ENCODE peak calls at places on chromosomes 13 and 19, in seven cellular contexts. K, B, Z, C, I, P and N are unnamed samples.

GRCh38 chr13:77233159-77233558 is 93.7 kb downstream of the MYCBP2 start:
- DNase-seq in K (no peak), B (no peak), Z (no peak), C (no peak), I (no peak), P (no peak), N (no peak)

GRCh38 chr13:112953591-112954487 is 15.2 kb upstream of the MCF2L start:
- DNase-seq in K (no peak), B (no peak), Z (no peak), C (no peak), I (no peak), P (no peak), N (no peak)

GRCh38 chr19:32287811-32288227 is 57.6 kb upstream of the ZNF507 start:
- DNase-seq in K (peak; percentile 65), B (peak; percentile 75), Z (no peak), C (peak; percentile 63), I (no peak), P (no peak), N (peak; percentile 66)

GRCh38 chr13:27637289-27637626 is 15.6 kb downstream of the POLR1D start:
- DNase-seq in K (no peak), B (no peak), Z (no peak), C (peak; percentile 29), I (no peak), P (no peak), N (no peak)

GRCh38 chr13:71876648-71877279 is 9.8 kb upstream of the DACH1 start:
- DNase-seq in K (no peak), B (no peak), Z (no peak), C (peak; percentile 76), I (no peak), P (no peak), N (no peak)

GRCh38 chr19:42059196-42059595 is 10.8 kb downstream of the GRIK5 start:
- DNase-seq in K (no peak), B (no peak), Z (no peak), C (no peak), I (no peak), P (no peak), N (no peak)

GRCh38 chr13:46496086-46496485 is 56.9 kb upstream of the LRCH1 start:
- DNase-seq in K (no peak), B (no peak), Z (no peak), C (no peak), I (no peak), P (no peak), N (no peak)

GRCh38 chr19:46904114-46905060 is 43.6 kb downstream of the ARHGAP35 start:
- DNase-seq in K (no peak), B (peak; percentile 94), Z (no peak), C (peak; percentile 17), I (no peak), P (no peak), N (peak; percentile 61)

GRCh38 chr13:30837227-30838159 is 68.6 kb upstream of the MEDAG start:
- DNase-seq in K (no peak), B (no peak), Z (no peak), C (no peak), I (no peak), P (no peak), N (no peak)

GRCh38 chr19:41906916-41907680 is 21.2 kb downstream of the ERFL start:
- DNase-seq in K (no peak), B (no peak), Z (no peak), C (no peak), I (no peak), P (no peak), N (no peak)

GRCh38 chr19:17209126-17210036 is 5.8 kb upstream of the USE1 start:
- DNase-seq in K (peak; percentile 77), B (peak; percentile 54), Z (no peak), C (peak; percentile 30), I (no peak), P (no peak), N (no peak)

GRCh38 chr19:1016647-1017114 is 4.2 kb downstream of the TMEM259 start:
- DNase-seq in K (no peak), B (no peak), Z (no peak), C (no peak), I (no peak), P (no peak), N (no peak)

GRCh38 chr13:24998433-24998832 is 97.5 kb upstream of the PABPC3 start:
- DNase-seq in K (no peak), B (no peak), Z (no peak), C (no peak), I (no peak), P (no peak), N (no peak)

GRCh38 chr13:99419591-99420243 is 81.6 kb upstream of the TM9SF2 start:
- DNase-seq in K (no peak), B (no peak), Z (no peak), C (no peak), I (peak; percentile 32), P (no peak), N (no peak)

GRCh38 chr13:101751488-101751887 is 299.0 kb downstream of the ITGBL1 start:
- DNase-seq in K (no peak), B (peak; percentile 93), Z (peak; percentile 67), C (peak; percentile 99), I (no peak), P (peak; percentile 17), N (no peak)

GRCh38 chr19:1324792-1325567 is 39.3 kb downstream of the EFNA2 start:
- DNase-seq in K (peak; percentile 12), B (peak; percentile 78), Z (peak; percentile 50), C (peak; percentile 86), I (no peak), P (peak; percentile 12), N (no peak)

GRCh38 chr13:43433691-43434121 is 353.1 kb downstream of the ENOX1 start:
- DNase-seq in K (no peak), B (peak; percentile 88), Z (no peak), C (no peak), I (no peak), P (no peak), N (no peak)

GRCh38 chr19:7716762-7717161 is 14.8 kb upstream of the FCER2 start:
- DNase-seq in K (no peak), B (no peak), Z (no peak), C (no peak), I (no peak), P (no peak), N (no peak)

GRCh38 chr13:82833928-82834327 is 1048.3 kb downstream of the SLITRK1 start:
- DNase-seq in K (no peak), B (peak; percentile 18), Z (no peak), C (no peak), I (no peak), P (peak; percentile 1), N (no peak)

GRCh38 chr13:46181799-46182490 is at the start of gene LCP1:
- DNase-seq in K (peak; percentile 95), B (peak; percentile 70), Z (no peak), C (peak; percentile 7), I (peak; percentile 91), P (no peak), N (no peak)

GRCh38 chr19:11766597-11767591 is at the start of gene ZNF441:
- DNase-seq in K (peak; percentile 98), B (peak; percentile 100), Z (peak; percentile 95), C (peak; percentile 97), I (peak; percentile 93), P (peak; percentile 95), N (peak; percentile 86)

GRCh38 chr13:75415720-75416119 is 66.2 kb downstream of the TBC1D4 start:
- DNase-seq in K (no peak), B (peak; percentile 36), Z (no peak), C (no peak), I (no peak), P (peak; percentile 24), N (peak; percentile 31)

GRCh38 chr13:48000559-48001126 is 430 bp downstream of the SUCLA2 start:
- DNase-seq in K (no peak), B (peak; percentile 23), Z (no peak), C (peak; percentile 28), I (no peak), P (no peak), N (no peak)